ENCODE peak calls at places on chromosomes 13 and 19, in six cellular contexts. W is non-pigmented ciliary epithelial cell, L is T-helper 2 cell, B is colonic mucosa, Z is cardiac fibroblast, O is germinal center. C is an unnamed sample.

GRCh38 chr19:36093146-36093662 is 17.7 kb upstream of the OVOL3 start:
- DNase-seq in B (no peak), Z (no peak), O (no peak), W (no peak), L (no peak), C (no peak)

GRCh38 chr19:45955905-45956608 is 17.6 kb downstream of the NOVA2 start:
- DNase-seq in B (no peak), L (no peak), W (no peak), O (no peak), Z (peak; percentile 79), C (no peak)

GRCh38 chr13:113558461-113558860 is 26.1 kb upstream of the TFDP1 start:
- DNase-seq in Z (no peak), L (no peak), B (peak; percentile 6), W (no peak), O (no peak), C (no peak)

GRCh38 chr13:111272117-111272516 is 48.3 kb upstream of the TEX29 start:
- DNase-seq in O (no peak), L (no peak), B (no peak), W (no peak), Z (no peak), C (no peak)

GRCh38 chr13:109670776-109671175 is 115.6 kb downstream of the IRS2 start:
- DNase-seq in B (no peak), L (no peak), O (no peak), Z (no peak), W (no peak), C (no peak)

GRCh38 chr19:10544242-10544752 is 593 bp downstream of the ATG4D start:
- DNase-seq in Z (no peak), L (no peak), B (peak; percentile 83), W (no peak), O (no peak), C (no peak)

GRCh38 chr13:24307211-24308067 is 1.9 kb upstream of the C1QTNF9 start:
- DNase-seq in Z (peak; percentile 11), L (no peak), B (no peak), O (no peak), W (no peak), C (no peak)

GRCh38 chr13:47094734-47095434 is 198.0 kb upstream of the HTR2A start:
- DNase-seq in W (no peak), B (no peak), Z (no peak), O (no peak), L (no peak), C (no peak)

GRCh38 chr13:52459668-52460067 is 4.4 kb downstream of the CKAP2 start:
- DNase-seq in Z (peak; percentile 15), O (no peak), L (no peak), B (no peak), W (no peak), C (no peak)

GRCh38 chr19:14577885-14578427 is 4.9 kb upstream of the CLEC17A start:
- DNase-seq in L (no peak), W (no peak), Z (no peak), O (peak; percentile 43), B (no peak), C (no peak)

GRCh38 chr13:76189882-76190519 is 553.9 kb downstream of the LMO7 start:
- DNase-seq in W (no peak), L (no peak), B (no peak), Z (no peak), O (no peak), C (no peak)

GRCh38 chr13:82878536-82878935 is 1003.7 kb downstream of the SLITRK1 start:
- DNase-seq in O (no peak), Z (no peak), B (no peak), W (no peak), L (no peak), C (no peak)

GRCh38 chr19:18049390-18049789 is 37.3 kb downstream of the IL12RB1 start:
- DNase-seq in B (peak; percentile 82), W (no peak), O (no peak), Z (peak; percentile 86), L (no peak), C (no peak)

GRCh38 chr13:39254606-39255005 is 216.3 kb downstream of the NHLRC3 start:
- DNase-seq in L (no peak), O (no peak), W (no peak), B (no peak), Z (no peak), C (no peak)